ENCODE peak calls at places on chromosomes 16 and 17, in four cellular contexts. E, Y, P and N are unnamed samples.

GRCh38 chr16:1002399-1003161 is 21.0 kb downstream of the SOX8 start:
- DNase-seq in E (no peak), Y (no peak), P (no peak), N (no peak)

GRCh38 chr16:53881371-53881770 is 177.4 kb downstream of the FTO start:
- DNase-seq in E (no peak), Y (no peak), P (no peak), N (no peak)

GRCh38 chr17:35684046-35684802 is 47.2 kb upstream of the RASL10B start:
- DNase-seq in E (no peak), Y (no peak), P (no peak), N (no peak)

GRCh38 chr16:75632857-75633256 is 9.8 kb upstream of the ADAT1 start:
- DNase-seq in E (no peak), Y (no peak), P (no peak), N (no peak)

GRCh38 chr16:19524866-19525723 is 1.4 kb downstream of the CCP110 start:
- DNase-seq in E (no peak), Y (no peak), P (no peak), N (no peak)

GRCh38 chr17:72462814-72463213 is 342.0 kb downstream of the SOX9 start:
- DNase-seq in E (no peak), Y (no peak), P (no peak), N (no peak)

GRCh38 chr17:7818026-7818425 is 16.0 kb upstream of the KDM6B start:
- DNase-seq in E (no peak), Y (no peak), P (no peak), N (no peak)

GRCh38 chr16:57413301-57413730 is 8.7 kb downstream of the CCL17 start:
- DNase-seq in E (no peak), Y (peak; percentile 55), P (no peak), N (no peak)

GRCh38 chr17:2025220-2025621 is at the start of gene RTN4RL1:
- DNase-seq in E (peak; percentile 71), Y (peak; percentile 93), P (no peak), N (no peak)

GRCh38 chr16:28549301-28549899 is 4.3 kb upstream of the SGF29 start:
- DNase-seq in E (no peak), Y (no peak), P (no peak), N (no peak)

GRCh38 chr16:80924372-80924978 is 82.2 kb downstream of the CMC2 start:
- DNase-seq in E (no peak), Y (peak; percentile 45), P (peak; percentile 57), N (no peak)

GRCh38 chr17:55168970-55169687 is 95.6 kb upstream of the HLF start:
- DNase-seq in E (no peak), Y (no peak), P (no peak), N (no peak)

GRCh38 chr16:57485916-57486857 is at the start of gene DOK4:
- DNase-seq in E (peak; percentile 92), Y (peak; percentile 93), P (peak; percentile 70), N (peak; percentile 68)

GRCh38 chr17:78933025-78933958 is 8.1 kb upstream of the TIMP2 start:
- DNase-seq in E (peak; percentile 50), Y (peak; percentile 82), P (no peak), N (no peak)

GRCh38 chr16:86073763-86074493 is 175.0 kb downstream of the IRF8 start:
- DNase-seq in E (no peak), Y (peak; percentile 31), P (no peak), N (no peak)

GRCh38 chr17:63550816-63551639 is 751 bp downstream of the DCAF7 start:
- DNase-seq in E (no peak), Y (no peak), P (peak; percentile 30), N (no peak)

GRCh38 chr16:56946767-56947603 is 14.8 kb upstream of the CETP start:
- DNase-seq in E (peak; percentile 57), Y (no peak), P (no peak), N (no peak)

GRCh38 chr17:32487460-32488176 is 825 bp downstream of the CDK5R1 start:
- DNase-seq in E (peak; percentile 53), Y (peak; percentile 85), P (no peak), N (peak; percentile 36)

GRCh38 chr17:44093231-44093900 is 22.8 kb downstream of the G6PC3 start:
- DNase-seq in E (no peak), Y (no peak), P (no peak), N (no peak)

GRCh38 chr17:63967953-63968352 is 4.8 kb downstream of the SCN4A start:
- DNase-seq in E (no peak), Y (no peak), P (no peak), N (no peak)

GRCh38 chr17:64040201-64040600 is 19.8 kb upstream of the ICAM2 start:
- DNase-seq in E (no peak), Y (no peak), P (no peak), N (no peak)

GRCh38 chr17:28191018-28191417 is 128.0 kb upstream of the TMEM97 start:
- DNase-seq in E (no peak), Y (no peak), P (no peak), N (no peak)

GRCh38 chr17:83109793-83110645 is 30.6 kb downstream of the METRNL start:
- DNase-seq in E (peak; percentile 90), Y (peak; percentile 97), P (no peak), N (no peak)

GRCh38 chr17:75493476-75494129 is 21.7 kb downstream of the CASKIN2 start:
- DNase-seq in E (no peak), Y (no peak), P (no peak), N (no peak)

GRCh38 chr16:88631920-88632586 is 6.3 kb upstream of the IL17C start:
- DNase-seq in E (no peak), Y (peak; percentile 73), P (no peak), N (no peak)

GRCh38 chr16:88634141-88634993 is 4.0 kb upstream of the IL17C start:
- DNase-seq in E (no peak), Y (peak; percentile 89), P (peak; percentile 56), N (peak; percentile 69)

GRCh38 chr16:88632587-88632930 is 5.8 kb upstream of the IL17C start:
- DNase-seq in E (no peak), Y (no peak), P (no peak), N (no peak)

GRCh38 chr16:88634994-88635670 is 3.2 kb upstream of the IL17C start:
- DNase-seq in E (no peak), Y (peak; percentile 87), P (no peak), N (no peak)

DNA sequence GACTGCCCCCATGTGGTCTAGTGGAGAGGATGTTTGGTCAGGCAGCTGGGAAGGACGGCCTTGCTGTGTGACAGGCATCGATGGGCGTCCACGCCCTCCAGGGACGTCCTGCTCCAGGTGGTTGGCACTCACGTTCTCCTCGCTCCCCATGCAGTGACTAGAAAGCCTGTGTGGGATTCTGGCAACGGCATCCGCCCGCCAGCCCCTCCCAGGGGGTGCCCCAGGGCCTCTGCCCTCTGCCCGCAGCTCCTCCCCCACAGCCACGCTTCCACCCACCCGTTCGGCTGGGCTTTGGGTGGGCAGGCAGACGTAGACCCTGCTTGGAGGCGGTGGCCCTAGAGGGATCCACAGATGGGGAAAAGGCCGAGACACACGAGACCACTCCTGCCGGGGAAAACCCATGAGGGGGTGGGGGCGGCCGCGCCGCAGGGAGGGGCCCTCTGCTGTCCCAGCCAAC is 4.7 kb upstream of the IL17C start:
- DNase-seq in E (no peak), Y (peak; percentile 80), P (no peak), N (no peak)
- TF ChIP-seq CTCF in E (peak; percentile 8), Y (peak; percentile 16), P (no peak), N (no peak)

GRCh38 chr16:70454221-70455034 is at the start of gene FCSK:
- DNase-seq in E (peak; percentile 71), Y (peak; percentile 89), P (peak; percentile 69), N (peak; percentile 68)
- TF ChIP-seq CTCF in E (no peak), Y (no peak), P (peak; percentile 20), N (no peak)

GRCh38 chr17:48550313-48551205 is 5.7 kb upstream of the HOXB2 start:
- DNase-seq in E (no peak), Y (no peak), P (no peak), N (no peak)
- TF ChIP-seq CTCF in E (no peak), Y (no peak), P (peak; percentile 49), N (no peak)

GRCh38 chr16:71537643-71538042 is 11.4 kb downstream of the CHST4 start:
- DNase-seq in E (no peak), Y (peak; percentile 32), P (peak; percentile 5), N (no peak)

GRCh38 chr16:71536752-71537499 is 10.7 kb downstream of the CHST4 start:
- DNase-seq in E (no peak), Y (peak; percentile 51), P (no peak), N (no peak)

GRCh38 chr16:71547168-71547567 is 20.9 kb downstream of the CHST4 start:
- DNase-seq in E (no peak), Y (no peak), P (no peak), N (no peak)

GRCh38 chr16:71542377-71542776 is 16.2 kb downstream of the CHST4 start:
- DNase-seq in E (peak; percentile 36), Y (no peak), P (peak; percentile 40), N (peak; percentile 42)
- TF ChIP-seq CTCF in E (no peak), Y (peak; percentile 40), P (peak; percentile 63), N (peak; percentile 59)

GRCh38 chr17:61312406-61313295 is 87.0 kb upstream of the TBX2 start:
- DNase-seq in E (no peak), Y (no peak), P (no peak), N (no peak)

GRCh38 chr17:61316633-61317032 is 83.0 kb upstream of the TBX2 start:
- DNase-seq in E (no peak), Y (no peak), P (no peak), N (no peak)

GRCh38 chr17:61313515-61314326 is 85.9 kb upstream of the TBX2 start:
- DNase-seq in E (no peak), Y (no peak), P (no peak), N (no peak)

GRCh38 chr17:61317779-61318178 is 81.9 kb upstream of the TBX2 start:
- DNase-seq in E (no peak), Y (no peak), P (no peak), N (no peak)

GRCh38 chr17:61314368-61315078 is 85.1 kb upstream of the TBX2 start:
- DNase-seq in E (no peak), Y (no peak), P (no peak), N (no peak)
- TF ChIP-seq CTCF in E (no peak), Y (no peak), P (peak; percentile 28), N (no peak)

GRCh38 chr16:3665508-3665907 is 11.0 kb downstream of the DNASE1 start:
- DNase-seq in E (peak; percentile 9), Y (peak; percentile 33), P (no peak), N (no peak)
- TF ChIP-seq CTCF in E (no peak), Y (no peak), P (no peak), N (no peak)

GRCh38 chr17:4020096-4020495 is 55.9 kb upstream of the ATP2A3 start:
- DNase-seq in E (no peak), Y (no peak), P (no peak), N (no peak)

GRCh38 chr17:4019400-4019799 is 55.2 kb upstream of the ATP2A3 start:
- DNase-seq in E (no peak), Y (no peak), P (no peak), N (no peak)

GRCh38 chr17:4014148-4014927 is 50.1 kb upstream of the ATP2A3 start:
- DNase-seq in E (no peak), Y (no peak), P (no peak), N (no peak)

GRCh38 chr17:4018446-4018845 is 54.2 kb upstream of the ATP2A3 start:
- DNase-seq in E (no peak), Y (no peak), P (no peak), N (no peak)

DNA sequence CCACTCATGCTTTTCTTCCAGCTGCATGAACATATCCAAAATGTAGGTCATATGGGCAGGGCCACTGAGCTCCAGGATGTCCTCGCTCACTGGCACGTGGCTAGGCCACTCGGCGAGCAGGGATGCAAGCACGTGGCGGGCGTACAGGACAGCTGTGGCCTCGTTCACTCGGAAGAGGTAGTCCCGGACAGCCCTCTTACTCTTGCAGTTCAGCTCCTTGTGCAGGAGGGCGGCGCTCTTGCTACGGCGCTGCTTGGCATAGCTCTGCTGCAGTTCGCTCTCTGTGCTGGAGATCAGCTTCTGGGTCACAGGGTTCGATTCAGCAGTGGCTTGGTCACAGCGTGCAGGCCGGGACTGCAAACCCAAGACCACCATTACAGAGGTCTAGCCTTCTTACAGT is 53.1 kb upstream of the ATP2A3 start:
- DNase-seq in E (no peak), Y (no peak), P (no peak), N (no peak)
- TF ChIP-seq CTCF in E (no peak), Y (no peak), P (peak; percentile 34), N (no peak)